ENCODE peak calls at places on chromosomes 1 and 21, in ten cellular contexts. T is kidney epithelial cell; Q is colonic mucosa; R is A673; W is naive thymus-derived CD4-positive, alpha-beta T cell; N is neuronal stem cell; I is Caco-2; X is IMR-90; O is heart left ventricle; S is body of pancreas. F is an unnamed sample.

GRCh38 chr1:165897326-165898303 is 70.2 kb downstream of the UCK2 start:
- DNase-seq in T (no peak), Q (no peak), R (no peak), W (no peak), N (no peak), I (no peak), X (peak; percentile 80), O (no peak), S (no peak), F (peak; percentile 29)

GRCh38 chr1:211752951-211753486 is 77.5 kb downstream of the LPGAT1 start:
- DNase-seq in T (no peak), Q (no peak), R (no peak), W (no peak), N (no peak), I (no peak), X (no peak), O (no peak), S (no peak), F (no peak)

GRCh38 chr1:151867785-151868403 is 14.4 kb upstream of the THEM5 start:
- DNase-seq in T (no peak), Q (no peak), R (peak; percentile 29), W (no peak), N (no peak), I (no peak), X (peak; percentile 74), O (no peak), S (no peak), F (peak; percentile 11)

GRCh38 chr1:66618390-66618789 is 84.4 kb downstream of the SGIP1 start:
- DNase-seq in T (no peak), Q (no peak), R (no peak), W (no peak), N (no peak), I (no peak), X (peak; percentile 85), O (no peak), S (no peak), F (no peak)

GRCh38 chr1:77639056-77639455 is 43.4 kb downstream of the ZZZ3 start:
- DNase-seq in T (no peak), Q (no peak), R (no peak), W (no peak), N (no peak), I (no peak), X (peak; percentile 61), O (no peak), S (no peak), F (no peak)

GRCh38 chr1:84299536-84300260 is 1.8 kb upstream of the SAMD13 start:
- DNase-seq in T (no peak), Q (peak; percentile 45), R (peak; percentile 31), W (no peak), N (no peak), I (no peak), X (peak; percentile 18), O (no peak), S (no peak), F (no peak)

GRCh38 chr21:16084776-16085364 is 355.1 kb downstream of the USP25 start:
- DNase-seq in T (no peak), Q (no peak), R (no peak), W (no peak), N (no peak), I (no peak), X (peak; percentile 70), O (peak; percentile 48), S (peak; percentile 40), F (no peak)

GRCh38 chr1:65471901-65472332 is 51.4 kb downstream of the LEPR start:
- DNase-seq in T (no peak), Q (no peak), R (no peak), W (no peak), N (no peak), I (no peak), X (no peak), O (no peak), S (no peak), F (no peak)

GRCh38 chr1:154863702-154864174 is 6.3 kb downstream of the KCNN3 start:
- DNase-seq in T (no peak), Q (no peak), R (no peak), W (no peak), N (no peak), I (no peak), X (peak; percentile 75), O (no peak), S (peak; percentile 46), F (no peak)

GRCh38 chr1:172003766-172004530 is 162.7 kb downstream of the DNM3 start:
- DNase-seq in T (no peak), Q (no peak), R (no peak), W (no peak), N (no peak), I (no peak), X (peak; percentile 17), O (no peak), S (no peak), F (no peak)

GRCh38 chr1:230281531-230281930 is 144.6 kb downstream of the PGBD5 start:
- DNase-seq in T (no peak), Q (no peak), R (no peak), W (no peak), N (no peak), I (no peak), X (peak; percentile 9), O (peak; percentile 12), S (no peak), F (no peak)

GRCh38 chr1:113322439-113322838 is 67.9 kb upstream of the MAGI3 start:
- DNase-seq in T (no peak), Q (no peak), R (no peak), W (no peak), N (no peak), I (no peak), X (no peak), O (no peak), S (no peak), F (no peak)

GRCh38 chr21:36104306-36105300 is 30.3 kb upstream of the CBR3 start:
- DNase-seq in T (peak; percentile 77), Q (peak; percentile 45), R (peak; percentile 63), W (peak; percentile 44), N (peak; percentile 54), I (no peak), X (peak; percentile 26), O (peak; percentile 33), S (peak; percentile 36), F (peak; percentile 24)

GRCh38 chr1:110783292-110783918 is 89.5 kb upstream of the CD53 start:
- DNase-seq in T (peak; percentile 1), Q (peak; percentile 38), R (peak; percentile 60), W (peak; percentile 59), N (peak; percentile 48), I (peak; percentile 36), X (peak; percentile 50), O (peak; percentile 22), S (peak; percentile 60), F (peak; percentile 86)

GRCh38 chr1:55262822-55263221 is 47.7 kb upstream of the USP24 start:
- DNase-seq in T (peak; percentile 26), Q (no peak), R (no peak), W (no peak), N (no peak), I (no peak), X (peak; percentile 56), O (no peak), S (no peak), F (no peak)

GRCh38 chr1:213277036-213277435 is 226.0 kb downstream of the RPS6KC1 start:
- DNase-seq in T (no peak), Q (no peak), R (no peak), W (no peak), N (no peak), I (no peak), X (no peak), O (no peak), S (no peak), F (no peak)

GRCh38 chr1:153565529-153566374 is at the start of gene S100A2:
- DNase-seq in T (peak; percentile 94), Q (peak; percentile 61), R (peak; percentile 77), W (no peak), N (no peak), I (peak; percentile 52), X (peak; percentile 97), O (no peak), S (peak; percentile 57), F (no peak)

DNA sequence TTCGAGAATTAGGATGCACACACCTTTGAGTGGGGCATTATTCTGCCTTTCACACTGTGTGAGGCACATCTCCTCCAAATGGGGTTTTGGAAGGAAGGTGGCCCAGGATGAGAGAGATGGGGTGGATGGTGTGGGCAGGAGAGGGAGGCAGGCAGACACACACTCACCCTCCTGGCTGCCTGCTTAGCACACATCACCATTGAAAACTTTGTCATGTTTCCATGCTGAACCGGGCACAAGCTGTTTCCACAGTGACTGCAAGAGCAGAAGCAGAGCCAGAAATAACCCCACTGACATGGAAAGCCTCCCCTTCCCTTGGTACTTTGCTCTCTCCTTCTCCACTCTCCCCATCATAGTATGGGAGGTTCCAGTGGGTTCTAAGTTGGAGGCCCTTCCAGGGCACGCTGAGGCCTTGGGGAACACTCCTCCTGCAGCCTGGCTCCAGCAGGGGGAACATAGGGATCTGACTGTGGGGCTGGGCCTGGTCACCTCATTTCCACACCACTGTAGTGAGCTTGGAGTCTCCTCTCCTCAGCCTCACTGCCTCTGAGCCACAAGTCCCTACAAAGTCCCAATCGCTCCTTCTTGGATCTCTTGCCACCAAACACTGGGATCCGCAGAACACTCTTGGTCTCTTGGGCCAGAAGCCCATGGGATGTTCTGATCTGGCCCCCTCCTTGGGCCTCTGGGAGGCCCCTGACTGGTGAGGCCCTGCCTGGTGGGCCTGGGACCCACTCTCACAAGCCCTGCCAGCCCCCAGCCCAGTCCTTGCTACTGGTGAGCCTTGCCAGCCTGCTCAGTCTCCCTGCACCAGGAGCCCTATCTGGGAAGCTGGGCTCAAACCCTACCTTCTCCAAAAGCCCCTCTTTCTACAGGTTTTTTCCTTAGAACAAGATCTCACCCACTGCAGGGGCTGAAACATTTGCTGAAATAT is 163.0 kb upstream of the EDN2 start:
- DNase-seq in T (no peak), Q (no peak), R (no peak), W (no peak), N (no peak), I (no peak), X (no peak), O (no peak), S (no peak), F (no peak)
- H3K4me3 ChIP-seq in T (no peak overlapping the region), Q (no peak overlapping the region), R (no peak overlapping the region), W (no peak overlapping the region), N (no peak overlapping the region), I (no peak overlapping the region), X (no peak overlapping the region), O (no peak overlapping the region), S (no peak overlapping the region), F (no peak overlapping the region)

GRCh38 chr1:29500651-29501050 is 264.3 kb downstream of the PTPRU start:
- DNase-seq in T (no peak), Q (no peak), R (no peak), W (no peak), N (no peak), I (no peak), X (no peak), O (no peak), S (no peak), F (no peak)
- H3K27me3 ChIP-seq in T (peaks cover 2% of the 10 kb centered on the region), Q (no peaks in the 10 kb centered on the region), R (no peaks in the 10 kb centered on the region), W (no peaks in the 10 kb centered on the region), N (no peaks in the 10 kb centered on the region), I (no peaks in the 10 kb centered on the region), X (peaks cover 5% of the 10 kb centered on the region), O (peaks cover 18% of the 10 kb centered on the region), S (no peaks in the 10 kb centered on the region), F (no peaks in the 10 kb centered on the region)

GRCh38 chr1:9687120-9687875 is 35.8 kb downstream of the PIK3CD start:
- DNase-seq in T (peak; percentile 80), Q (peak; percentile 50), R (peak; percentile 71), W (no peak), N (peak; percentile 66), I (peak; percentile 50), X (peak; percentile 92), O (peak; percentile 47), S (peak; percentile 62), F (peak; percentile 67)
- H3K4me3 ChIP-seq in T (peak overlapping the region; percentile 47), Q (peak overlapping the region; percentile 44), R (peak overlapping the region; percentile 58), W (peak overlapping the region; percentile 50), N (peak overlapping the region; percentile 43), I (peak overlapping the region; percentile 60), X (peak overlapping the region; percentile 54), O (peak overlapping the region; percentile 92), S (peak overlapping the region; percentile 35), F (peak overlapping the region; percentile 66)

GRCh38 chr1:36776256-36776655 is 258.1 kb downstream of the GRIK3 start:
- DNase-seq in T (no peak), Q (no peak), R (no peak), W (no peak), N (no peak), I (no peak), X (no peak), O (no peak), S (no peak), F (no peak)
- H3K27me3 ChIP-seq in T (peaks cover 8% of the 10 kb centered on the region), Q (no peaks in the 10 kb centered on the region), R (peaks cover 11% of the 10 kb centered on the region), W (no peaks in the 10 kb centered on the region), N (no peaks in the 10 kb centered on the region), I (no peaks in the 10 kb centered on the region), X (no peaks in the 10 kb centered on the region), O (peaks cover 73% of the 10 kb centered on the region), S (no peaks in the 10 kb centered on the region), F (no peaks in the 10 kb centered on the region)

F was measured in CD4-positive, CD25-positive, alpha-beta regulatory T cell.